ENCODE peak calls at places on chromosomes 12 and 14, in ten cellular contexts. J is PC-3; Y is AG04449; Q is CD4-positive, alpha-beta memory T cell; S is GM23338; F is brain microvascular endothelial cell; W is GM23248; D is fibroblast of pulmonary artery; T is left ventricle myocardium inferior; R is breast epithelium. O is an unnamed sample.

GRCh38 chr12:71476513-71476912 is 36.9 kb downstream of the LGR5 start:
- DNase-seq in J (peak), Y (peak), Q (no peak), S (no peak), F (peak), W (peak), D (peak), T (no peak), R (no peak), O (no peak)

GRCh38 chr12:73361867-73362230 is 1089.7 kb downstream of the TRHDE start:
- DNase-seq in J (no peak), Y (no peak), Q (no peak), S (no peak), F (no peak), W (no peak), D (no peak), T (no peak), R (no peak), O (no peak)

GRCh38 chr12:75101805-75102204 is 107.8 kb downstream of the KCNC2 start:
- DNase-seq in J (no peak), Y (no peak), Q (no peak), S (no peak), F (no peak), W (no peak), D (no peak), T (no peak), R (no peak), O (no peak)

GRCh38 chr14:33997611-33998010 is 46.7 kb upstream of the EGLN3 start:
- DNase-seq in J (peak), Y (no peak), Q (no peak), S (no peak), F (no peak), W (no peak), D (no peak), T (no peak), R (no peak), O (no peak)

GRCh38 chr12:109770861-109771670 is 57.4 kb downstream of the FAM222A start:
- DNase-seq in J (no peak), Y (no peak), Q (no peak), S (no peak), F (no peak), W (no peak), D (no peak), T (no peak), R (no peak), O (no peak)

GRCh38 chr12:130457215-130457614 is 119.5 kb downstream of the PIWIL1 start:
- DNase-seq in J (no peak), Y (no peak), Q (no peak), S (no peak), F (no peak), W (no peak), D (no peak), T (no peak), R (no peak), O (no peak)

GRCh38 chr14:86057018-86057667 is 527.2 kb downstream of the FLRT2 start:
- DNase-seq in J (peak), Y (no peak), Q (peak), S (peak), F (no peak), W (peak), D (peak), T (no peak), R (no peak), O (peak)

GRCh38 chr12:41709463-41710285 is 435.0 kb downstream of the GXYLT1 start:
- DNase-seq in J (no peak), Y (no peak), Q (no peak), S (peak), F (no peak), W (peak), D (no peak), T (no peak), R (no peak), O (no peak)

GRCh38 chr14:50763386-50764007 is 67.5 kb downstream of the NIN start:
- DNase-seq in J (peak), Y (peak), Q (no peak), S (no peak), F (peak), W (peak), D (peak), T (no peak), R (no peak), O (no peak)

GRCh38 chr14:92408186-92408585 is 85.2 kb downstream of the SLC24A4 start:
- DNase-seq in J (peak), Y (no peak), Q (no peak), S (no peak), F (no peak), W (peak), D (peak), T (no peak), R (no peak), O (no peak)

GRCh38 chr12:65524666-65525065 is 246.2 kb downstream of the MSRB3 start:
- DNase-seq in J (peak), Y (peak), Q (no peak), S (no peak), F (peak), W (peak), D (peak), T (no peak), R (no peak), O (no peak)

GRCh38 chr12:5588231-5588995 is 156.5 kb downstream of the NTF3 start:
- DNase-seq in J (no peak), Y (peak), Q (no peak), S (no peak), F (no peak), W (peak), D (peak), T (no peak), R (no peak), O (no peak)

GRCh38 chr14:100709252-100709955 is 17.3 kb upstream of the DLK1 start:
- DNase-seq in J (peak), Y (no peak), Q (peak), S (peak), F (no peak), W (peak), D (peak), T (peak), R (peak), O (no peak)

GRCh38 chr12:23752245-23752644 is 197.2 kb downstream of the SOX5 start:
- DNase-seq in J (no peak), Y (no peak), Q (no peak), S (no peak), F (no peak), W (no peak), D (no peak), T (no peak), R (no peak), O (no peak)

GRCh38 chr12:121218588-121219352 is 8.8 kb downstream of the P2RX4 start:
- DNase-seq in J (no peak), Y (no peak), Q (no peak), S (no peak), F (no peak), W (no peak), D (no peak), T (no peak), R (no peak), O (no peak)

GRCh38 chr14:104795781-104796681 is 483 bp upstream of the AKT1 start:
- DNase-seq in J (peak), Y (no peak), Q (peak), S (peak), F (no peak), W (peak), D (peak), T (peak), R (no peak), O (no peak)

GRCh38 chr12:981176-981828 is 9.7 kb upstream of the ERC1 start:
- DNase-seq in J (peak), Y (no peak), Q (no peak), S (no peak), F (no peak), W (no peak), D (peak), T (no peak), R (no peak), O (no peak)

GRCh38 chr12:88578821-88579518 is 1.3 kb downstream of the KITLG start:
- DNase-seq in J (peak), Y (no peak), Q (no peak), S (peak), F (peak), W (peak), D (no peak), T (no peak), R (no peak), O (no peak)

GRCh38 chr12:130162267-130162666 is at the start of gene FZD10:
- DNase-seq in J (no peak), Y (no peak), Q (no peak), S (peak), F (no peak), W (peak), D (no peak), T (peak), R (peak), O (no peak)

GRCh38 chr12:13362260-13362841 is 165.8 kb downstream of the EMP1 start:
- DNase-seq in J (peak), Y (no peak), Q (peak), S (peak), F (peak), W (peak), D (peak), T (peak), R (no peak), O (peak)

GRCh38 chr12:55715833-55716581 is at the start of gene BLOC1S1:
- DNase-seq in J (peak), Y (no peak), Q (peak), S (peak), F (peak), W (peak), D (peak), T (peak), R (peak), O (peak)

GRCh38 chr12:79364197-79364596 is 326.6 kb downstream of the PAWR start:
- DNase-seq in J (no peak), Y (no peak), Q (no peak), S (no peak), F (peak), W (no peak), D (no peak), T (no peak), R (no peak), O (no peak)

GRCh38 chr12:47818701-47819543 is 781 bp downstream of the HDAC7 start:
- DNase-seq in J (no peak), Y (no peak), Q (peak), S (peak), F (no peak), W (peak), D (peak), T (peak), R (peak), O (no peak)

GRCh38 chr14:104134061-104134965 is 4.1 kb upstream of the KIF26A start:
- DNase-seq in J (no peak), Y (no peak), Q (no peak), S (no peak), F (no peak), W (no peak), D (no peak), T (peak), R (no peak), O (no peak)

GRCh38 chr12:47775100-47775911 is 2.3 kb downstream of the SLC48A1 start:
- DNase-seq in J (peak), Y (no peak), Q (no peak), S (no peak), F (no peak), W (peak), D (peak), T (no peak), R (no peak), O (no peak)

GRCh38 chr14:61812347-61813100 is 50.3 kb downstream of the SNAPC1 start:
- DNase-seq in J (no peak), Y (no peak), Q (no peak), S (peak), F (no peak), W (peak), D (peak), T (no peak), R (no peak), O (no peak)

GRCh38 chr12:87690236-87690810 is 338.9 kb downstream of the C12orf50 start:
- DNase-seq in J (peak), Y (no peak), Q (no peak), S (no peak), F (peak), W (no peak), D (no peak), T (no peak), R (no peak), O (no peak)

GRCh38 chr12:81500788-81501187 is 258.4 kb downstream of the PPFIA2 start:
- DNase-seq in J (no peak), Y (no peak), Q (no peak), S (no peak), F (no peak), W (no peak), D (no peak), T (no peak), R (no peak), O (no peak)

GRCh38 chr14:91164676-91165075 is 50.8 kb downstream of the DGLUCY start:
- DNase-seq in J (peak), Y (no peak), Q (no peak), S (no peak), F (no peak), W (peak), D (no peak), T (peak), R (peak), O (no peak)

GRCh38 chr12:113196996-113197395 is 11.5 kb downstream of the RITA1 start:
- DNase-seq in J (peak), Y (no peak), Q (peak), S (peak), F (peak), W (peak), D (peak), T (peak), R (peak), O (peak)

GRCh38 chr12:67833602-67834001 is 155.6 kb upstream of the IFNG-AS1 start:
- DNase-seq in J (no peak), Y (no peak), Q (no peak), S (no peak), F (no peak), W (no peak), D (no peak), T (no peak), R (no peak), O (no peak)

GRCh38 chr12:131921866-131922769 is 7.0 kb upstream of the PUS1 start:
- DNase-seq in J (no peak), Y (no peak), Q (no peak), S (no peak), F (no peak), W (no peak), D (no peak), T (peak), R (no peak), O (no peak)

GRCh38 chr12:48750215-48750614 is 33.7 kb upstream of the CCNT1 start:
- DNase-seq in J (peak), Y (no peak), Q (no peak), S (no peak), F (no peak), W (peak), D (no peak), T (no peak), R (no peak), O (no peak)

GRCh38 chr14:74852922-74853530 is 22.9 kb downstream of the PROX2 start:
- DNase-seq in J (no peak), Y (peak), Q (no peak), S (no peak), F (no peak), W (peak), D (peak), T (no peak), R (no peak), O (no peak)

GRCh38 chr12:75660805-75661404 is 149.5 kb upstream of the KRR1 start:
- DNase-seq in J (peak), Y (no peak), Q (no peak), S (no peak), F (no peak), W (peak), D (peak), T (no peak), R (no peak), O (no peak)

GRCh38 chr12:67410667-67411067 is 141.5 kb downstream of the CAND1 start:
- DNase-seq in J (no peak), Y (no peak), Q (no peak), S (no peak), F (no peak), W (peak), D (no peak), T (no peak), R (no peak), O (no peak)

GRCh38 chr14:69693823-69694729 is 72.9 kb upstream of the SRSF5 start:
- DNase-seq in J (no peak), Y (no peak), Q (no peak), S (no peak), F (no peak), W (peak), D (peak), T (no peak), R (no peak), O (no peak)

GRCh38 chr12:131049002-131049401 is 95.3 kb downstream of the ADGRD1 start:
- DNase-seq in J (no peak), Y (no peak), Q (no peak), S (no peak), F (no peak), W (no peak), D (no peak), T (no peak), R (no peak), O (no peak)

GRCh38 chr12:6768385-6769002 is 2.3 kb downstream of the PTMS start:
- DNase-seq in J (no peak), Y (no peak), Q (no peak), S (peak), F (no peak), W (peak), D (no peak), T (no peak), R (no peak), O (no peak)
- H3K4me3 ChIP-seq in J (peak), Y (peak), Q (no peak), S (peak), F (peak), W (peak), D (peak), T (peak), R (peak), O (no peak)

GRCh38 chr14:56860441-56860840 is 50.2 kb upstream of the OTX2 start:
- DNase-seq in J (no peak), Y (no peak), Q (no peak), S (no peak), F (no peak), W (no peak), D (no peak), T (no peak), R (no peak), O (no peak)

GRCh38 chr14:56857206-56857605 is 46.9 kb upstream of the OTX2 start:
- DNase-seq in J (no peak), Y (no peak), Q (no peak), S (no peak), F (no peak), W (no peak), D (no peak), T (no peak), R (no peak), O (no peak)

GRCh38 chr14:56854325-56854724 is 44.0 kb upstream of the OTX2 start:
- DNase-seq in J (no peak), Y (no peak), Q (no peak), S (no peak), F (no peak), W (no peak), D (no peak), T (no peak), R (no peak), O (no peak)

GRCh38 chr14:56858422-56858821 is 48.1 kb upstream of the OTX2 start:
- DNase-seq in J (no peak), Y (no peak), Q (no peak), S (peak), F (no peak), W (no peak), D (no peak), T (no peak), R (no peak), O (no peak)

DNA sequence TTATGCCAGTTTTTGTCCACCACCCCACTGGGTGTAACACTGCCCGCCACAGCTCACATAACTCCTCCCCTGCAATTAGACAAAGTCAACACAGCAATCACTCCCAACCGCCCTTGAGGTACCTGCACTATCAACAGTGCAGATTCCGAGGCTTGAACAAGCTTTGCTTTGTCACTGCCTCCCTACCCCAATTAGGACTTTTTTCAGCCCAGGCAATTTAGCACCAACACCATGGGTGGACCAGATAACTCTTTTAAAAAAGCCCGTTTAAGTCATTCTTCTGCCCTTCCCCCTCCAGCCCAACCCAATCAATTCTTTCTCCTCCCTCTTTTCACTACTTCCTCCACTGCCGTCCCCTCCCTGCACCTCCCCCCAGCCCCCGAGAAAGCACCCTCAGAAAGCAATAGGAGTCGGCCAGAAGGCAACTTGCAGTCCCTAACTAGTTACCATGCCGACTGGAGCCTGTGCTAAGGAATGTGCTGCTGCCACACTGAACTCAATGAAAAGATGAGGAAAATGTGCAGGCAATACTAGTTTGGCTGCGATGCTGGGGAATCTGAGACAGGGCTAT is 45.7 kb upstream of the OTX2 start:
- DNase-seq in J (no peak), Y (no peak), Q (no peak), S (peak), F (no peak), W (no peak), D (no peak), T (no peak), R (no peak), O (no peak)
- H3K4me3 ChIP-seq in J (no peak), Y (no peak), Q (no peak), S (peak), F (no peak), W (no peak), D (no peak), T (no peak), R (no peak), O (no peak)

GRCh38 chr12:4032906-4033628 is 159.9 kb upstream of the PARP11 start:
- DNase-seq in J (peak), Y (no peak), Q (no peak), S (no peak), F (no peak), W (peak), D (no peak), T (no peak), R (peak), O (no peak)

GRCh38 chr12:4027412-4027811 is 154.2 kb upstream of the PARP11 start:
- DNase-seq in J (no peak), Y (no peak), Q (peak), S (no peak), F (no peak), W (no peak), D (no peak), T (no peak), R (no peak), O (no peak)

GRCh38 chr12:4034926-4035325 is 161.7 kb upstream of the PARP11 start:
- DNase-seq in J (no peak), Y (no peak), Q (no peak), S (no peak), F (no peak), W (no peak), D (no peak), T (no peak), R (no peak), O (no peak)

GRCh38 chr12:4031703-4032291 is 158.6 kb upstream of the PARP11 start:
- DNase-seq in J (peak), Y (no peak), Q (no peak), S (no peak), F (peak), W (peak), D (peak), T (peak), R (peak), O (no peak)

GRCh38 chr12:4030938-4031702 is 157.9 kb upstream of the PARP11 start:
- DNase-seq in J (peak), Y (peak), Q (peak), S (peak), F (peak), W (peak), D (peak), T (peak), R (peak), O (peak)
- H3K4me3 ChIP-seq in J (peak), Y (peak), Q (peak), S (peak), F (peak), W (peak), D (peak), T (peak), R (peak), O (no peak)

GRCh38 chr12:100234166-100234565 is 32.7 kb downstream of the DEPDC4 start:
- DNase-seq in J (peak), Y (no peak), Q (no peak), S (peak), F (no peak), W (peak), D (peak), T (no peak), R (no peak), O (no peak)
- H3K4me3 ChIP-seq in J (peak), Y (no peak), Q (no peak), S (no peak), F (no peak), W (peak), D (no peak), T (no peak), R (no peak), O (no peak)

DNA sequence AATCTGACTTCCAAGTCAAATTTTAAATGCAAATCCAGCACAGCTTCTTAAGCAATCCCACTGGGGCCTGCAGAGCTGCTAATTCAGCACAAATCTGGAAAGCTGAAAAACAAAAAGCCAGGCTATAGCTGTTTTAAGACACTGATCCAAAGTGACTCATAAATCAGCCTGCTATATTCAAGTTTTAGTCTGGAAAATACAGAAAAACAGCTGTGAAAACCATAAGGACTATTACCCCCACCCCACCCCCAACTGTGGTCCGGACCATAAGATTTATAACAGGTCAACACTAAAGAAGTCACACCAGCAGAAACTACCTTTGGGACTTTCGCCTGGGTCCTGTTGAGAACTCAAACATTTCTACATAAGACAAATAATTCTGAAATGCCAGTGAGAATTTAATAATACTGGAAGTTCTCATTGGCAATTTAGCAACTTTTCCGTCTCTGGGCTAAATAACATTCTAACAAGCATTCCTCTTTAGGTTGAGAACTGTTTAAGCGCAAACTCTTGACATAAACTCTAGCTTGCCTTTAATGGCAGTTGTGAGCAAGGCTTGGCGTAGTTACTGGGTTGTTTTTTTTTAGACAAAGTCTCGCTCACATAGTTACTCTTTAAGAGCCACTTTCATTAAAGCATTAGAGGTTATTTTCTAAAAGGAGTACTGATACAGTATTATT is 3.3 kb downstream of the LRIG3 start:
- DNase-seq in J (peak), Y (no peak), Q (no peak), S (no peak), F (peak), W (peak), D (peak), T (no peak), R (no peak), O (no peak)
- H3K4me3 ChIP-seq in J (peak), Y (peak), Q (no peak), S (no peak), F (peak), W (peak), D (peak), T (peak), R (peak), O (no peak)